ENCODE peak calls at places on chromosomes 11 and 22, in four cellular contexts. U is spleen, X is prostate gland, K is HCT116. C is an unnamed sample.

GRCh38 chr22:40076702-40077645 is 82.2 kb downstream of the FAM83F start:
- DNase-seq in X (no peak), K (no peak), U (no peak), C (no peak)

GRCh38 chr11:13042873-13043338 is 33.8 kb downstream of the RASSF10 start:
- DNase-seq in X (no peak), K (no peak), U (no peak), C (no peak)

GRCh38 chr11:120062561-120062930 is 75.4 kb downstream of the TRIM29 start:
- DNase-seq in X (no peak), U (no peak), K (no peak), C (no peak)

GRCh38 chr22:23063539-23064380 is 6.6 kb upstream of the GNAZ start:
- DNase-seq in K (no peak), U (peak), X (no peak), C (no peak)

GRCh38 chr11:116969694-116970093 is 128.5 kb downstream of the SIK3 start:
- DNase-seq in U (no peak), K (no peak), X (no peak), C (no peak)

GRCh38 chr22:24026056-24026455 is 15.0 kb downstream of the CABIN1 start:
- DNase-seq in U (no peak), K (no peak), X (no peak), C (no peak)

GRCh38 chr11:44530413-44531115 is 34.9 kb upstream of the CD82 start:
- DNase-seq in X (no peak), K (no peak), U (no peak), C (no peak)

GRCh38 chr11:64534950-64535349 is 56.1 kb upstream of the SLC22A12 start:
- DNase-seq in U (peak), K (no peak), X (no peak), C (no peak)

GRCh38 chr11:69356703-69357457 is 62.9 kb downstream of the MYEOV start:
- DNase-seq in U (no peak), K (no peak), X (no peak), C (no peak)

GRCh38 chr22:48498526-48499331 is 1328.9 kb downstream of the BRD1 start:
- DNase-seq in K (no peak), X (no peak), U (peak), C (no peak)

GRCh38 chr11:120224872-120225371 is 14.1 kb downstream of the OAF start:
- DNase-seq in K (no peak), U (peak), X (no peak), C (no peak)

GRCh38 chr11:27089746-27090145 is 49.1 kb downstream of the BBOX1 start:
- DNase-seq in U (no peak), X (no peak), K (no peak), C (no peak)

GRCh38 chr11:2586091-2586792 is 113.6 kb downstream of the KCNQ1OT1 start:
- DNase-seq in X (peak), K (no peak), U (peak), C (peak)

GRCh38 chr11:124198852-124199389 is 15.8 kb downstream of the OR10D3 start:
- DNase-seq in X (no peak), K (no peak), U (no peak), C (no peak)

GRCh38 chr11:63443714-63444113 is 47.3 kb downstream of the PLAAT5 start:
- DNase-seq in X (no peak), K (no peak), U (no peak), C (no peak)

GRCh38 chr11:131033151-131033651 is 116.9 kb upstream of the SNX19 start:
- DNase-seq in X (no peak), K (peak), U (no peak), C (no peak)

GRCh38 chr11:41789376-41789775 is 329.9 kb upstream of the LRRC4C start:
- DNase-seq in K (no peak), U (no peak), X (no peak), C (no peak)

GRCh38 chr11:69732910-69733309 is 29.1 kb upstream of the FGF19 start:
- DNase-seq in U (no peak), X (no peak), K (no peak), C (no peak)

GRCh38 chr11:119907122-119907933 is 178.3 kb upstream of the NECTIN1 start:
- DNase-seq in X (no peak), K (no peak), U (peak), C (peak)

GRCh38 chr11:111911563-111912401 is at the start of gene CRYAB:
- DNase-seq in U (no peak), K (no peak), X (peak), C (peak)

GRCh38 chr22:39665661-39666431 is 95.3 kb downstream of the CACNA1I start:
- DNase-seq in X (no peak), K (no peak), U (no peak), C (no peak)

DNA sequence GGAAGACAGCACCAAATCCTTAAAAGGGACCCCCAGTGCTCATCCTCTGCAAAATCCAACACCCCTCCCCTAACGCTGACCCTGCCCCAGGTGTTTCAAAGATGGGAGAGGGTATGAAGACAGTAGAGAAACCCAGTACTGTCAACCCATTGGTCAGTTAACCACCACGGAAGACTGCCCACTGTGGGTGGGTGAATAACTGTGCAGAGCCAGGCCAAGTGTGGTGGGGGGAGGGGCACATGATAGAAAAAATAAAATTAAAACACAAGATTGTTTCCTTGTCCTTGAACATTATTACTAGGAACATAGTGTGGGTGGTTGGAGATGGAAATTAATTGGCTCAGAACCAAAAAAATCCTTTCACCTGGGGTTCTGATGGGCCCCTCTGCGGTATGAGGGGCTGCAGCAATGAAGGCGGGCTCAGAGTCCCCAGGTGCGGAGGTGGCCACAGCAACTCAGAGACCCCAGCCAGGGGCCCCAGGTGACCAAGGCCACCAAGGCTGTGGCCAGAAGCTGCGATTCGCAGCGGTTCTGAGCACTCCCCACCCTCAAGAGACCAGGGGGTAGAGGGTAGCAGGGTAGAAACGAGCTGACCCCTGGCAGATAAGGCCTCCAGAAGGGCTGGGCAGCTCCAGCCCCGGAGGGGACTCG is 1.1 kb downstream of the TNKS1BP1 start:
- DNase-seq in U (no peak), X (no peak), K (no peak), C (no peak)
- TF ChIP-seq CTCF in U (no peak), X (no peak), K (peak), C (no peak)

GRCh38 chr11:39786682-39787081 is 1672.8 kb downstream of the LRRC4C start:
- DNase-seq in U (no peak), K (no peak), X (no peak), C (no peak)
- TF ChIP-seq POLR2AphosphoS5 in U (no peak), K (no peak), X (no peak), C (no peak)

GRCh38 chr11:33734441-33735165 is 1.6 kb downstream of the CD59 start:
- DNase-seq in X (no peak), U (no peak), K (no peak), C (peak)
- H3K27ac ChIP-seq in X (peak), U (peak), K (no peak), C (peak)

GRCh38 chr22:19943665-19944026 is 2.0 kb upstream of the TXNRD2 start:
- DNase-seq in X (no peak), K (no peak), U (no peak), C (no peak)
- TF ChIP-seq CTCF in X (no peak), K (no peak), U (no peak), C (no peak)